ENCODE peak calls at places on chromosomes 6 and 20, in seven cellular contexts. F, O, W, Q, M, C and B are unnamed samples.

GRCh38 chr20:63155266-63156165 is 60.4 kb downstream of the YTHDF1 start:
- DNase-seq in C (peak; percentile 17), M (no peak), Q (no peak), F (no peak), W (no peak), O (no peak), B (no peak)

GRCh38 chr20:53425481-53425880 is 168.2 kb downstream of the ZNF217 start:
- DNase-seq in C (no peak), M (no peak), O (no peak), W (no peak), Q (no peak), F (no peak), B (no peak)

GRCh38 chr6:101458341-101458740 is 64.8 kb downstream of the GRIK2 start:
- DNase-seq in O (no peak), F (no peak), C (no peak), M (no peak), Q (no peak), W (no peak), B (peak; percentile 25)

GRCh38 chr20:19975436-19975799 is 41.7 kb upstream of the NAA20 start:
- DNase-seq in W (no peak), O (peak; percentile 38), C (peak; percentile 64), Q (peak; percentile 57), F (no peak), M (no peak), B (peak; percentile 56)

GRCh38 chr6:44039839-44040350 is 87.4 kb downstream of the MRPL14 start:
- DNase-seq in O (no peak), M (no peak), W (no peak), F (peak; percentile 53), Q (no peak), C (peak; percentile 26), B (no peak)

GRCh38 chr6:136534268-136534667 is 16.0 kb downstream of the MAP7 start:
- DNase-seq in F (no peak), Q (no peak), C (no peak), O (no peak), M (no peak), W (no peak), B (no peak)

GRCh38 chr6:10146723-10147451 is 268.0 kb downstream of the TFAP2A start:
- DNase-seq in C (no peak), F (peak; percentile 72), W (peak; percentile 23), M (no peak), Q (peak; percentile 24), O (peak; percentile 12), B (peak; percentile 9)

GRCh38 chr6:38264605-38265004 is 375.1 kb downstream of the BTBD9 start:
- DNase-seq in M (no peak), O (no peak), W (no peak), Q (no peak), C (no peak), F (no peak), B (peak; percentile 74)

GRCh38 chr6:134029495-134030455 is 22.6 kb downstream of the SLC2A12 start:
- DNase-seq in O (no peak), F (no peak), C (no peak), W (no peak), Q (peak; percentile 63), M (no peak), B (peak; percentile 79)

GRCh38 chr6:25249133-25249532 is 30.0 kb upstream of the CARMIL1 start:
- DNase-seq in Q (no peak), W (no peak), O (no peak), F (no peak), M (no peak), C (no peak), B (no peak)

GRCh38 chr6:143400258-143401059 is 50.0 kb downstream of the ADAT2 start:
- DNase-seq in O (no peak), C (peak; percentile 62), Q (no peak), W (peak; percentile 51), M (no peak), F (no peak), B (no peak)

GRCh38 chr6:44664716-44665115 is 277.2 kb downstream of the CDC5L start:
- DNase-seq in Q (no peak), C (no peak), O (no peak), W (no peak), M (no peak), F (no peak), B (peak; percentile 56)

GRCh38 chr6:134106702-134107101 is 54.3 kb upstream of the SLC2A12 start:
- DNase-seq in M (no peak), F (no peak), Q (peak; percentile 35), C (no peak), O (no peak), W (no peak), B (no peak)

GRCh38 chr6:137968901-137969300 is 101.8 kb downstream of the TNFAIP3 start:
- DNase-seq in C (no peak), Q (no peak), M (no peak), F (no peak), O (no peak), W (peak; percentile 49), B (no peak)

GRCh38 chr20:17515053-17515452 is 16.1 kb downstream of the BFSP1 start:
- DNase-seq in O (no peak), Q (no peak), M (no peak), W (no peak), C (no peak), F (peak; percentile 17), B (no peak)

GRCh38 chr6:437042-437402 is 45.5 kb downstream of the IRF4 start:
- DNase-seq in O (no peak), F (no peak), M (no peak), W (no peak), C (no peak), Q (peak; percentile 55), B (peak; percentile 59)

GRCh38 chr6:135871878-135872277 is 20.4 kb downstream of the PDE7B start:
- DNase-seq in M (no peak), Q (peak; percentile 50), W (no peak), O (no peak), C (no peak), F (no peak), B (peak; percentile 57)

GRCh38 chr6:7707787-7708186 is 18.1 kb upstream of the BMP6 start:
- DNase-seq in C (no peak), W (no peak), M (no peak), O (no peak), Q (no peak), F (no peak), B (no peak)

GRCh38 chr20:1423625-1424106 is 30.8 kb upstream of the FKBP1A start:
- DNase-seq in F (no peak), W (peak; percentile 71), Q (peak; percentile 79), O (peak; percentile 42), C (no peak), M (no peak), B (peak; percentile 80)

GRCh38 chr6:71887006-71887743 is 825 bp downstream of the RIMS1 start:
- DNase-seq in C (no peak), F (no peak), Q (no peak), W (no peak), O (no peak), M (no peak), B (no peak)
- H3K4me3 ChIP-seq in C (peak overlapping the region; percentile 20), F (no peak overlapping the region), Q (peak overlapping the region; percentile 50), W (no peak overlapping the region), O (no peak overlapping the region), M (peak overlapping the region; percentile 68), B (peak overlapping the region; percentile 29)

GRCh38 chr20:35207950-35208611 is 18.4 kb upstream of the MMP24 start:
- DNase-seq in F (peak; percentile 92), C (peak; percentile 84), W (peak; percentile 68), Q (peak; percentile 84), O (peak; percentile 89), M (peak; percentile 39), B (peak; percentile 76)
- H3K4me3 ChIP-seq in F (no peak overlapping the region), C (peak overlapping the region; percentile 15), W (no peak overlapping the region), Q (peak overlapping the region; percentile 27), O (peak overlapping the region; percentile 19), M (peak overlapping the region; percentile 45), B (no peak overlapping the region)

DNA sequence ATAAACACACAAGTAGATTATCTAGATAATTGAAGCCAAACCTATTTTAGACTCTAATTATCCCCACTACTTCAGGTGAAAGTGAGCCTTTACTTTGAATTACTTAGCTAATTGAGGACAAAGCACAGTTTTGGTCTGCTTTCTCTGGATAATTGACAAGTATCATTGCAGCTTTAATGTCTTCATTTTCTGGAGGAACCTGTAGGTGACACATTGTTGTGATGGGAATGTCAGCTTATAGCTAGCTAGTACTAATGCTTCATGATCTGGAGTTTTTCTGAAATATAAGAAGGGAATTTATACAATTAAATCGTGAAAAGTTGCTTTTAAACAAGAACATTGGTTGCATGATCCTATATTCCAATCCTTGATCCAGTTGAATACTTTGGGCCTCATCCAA is 319.3 kb upstream of the CITED2 start:
- DNase-seq in W (no peak), Q (no peak), M (no peak), O (no peak), C (no peak), F (no peak), B (no peak)
- H3K4me3 ChIP-seq in W (no peak overlapping the region), Q (no peak overlapping the region), M (no peak overlapping the region), O (no peak overlapping the region), C (no peak overlapping the region), F (no peak overlapping the region), B (no peak overlapping the region)

DNA sequence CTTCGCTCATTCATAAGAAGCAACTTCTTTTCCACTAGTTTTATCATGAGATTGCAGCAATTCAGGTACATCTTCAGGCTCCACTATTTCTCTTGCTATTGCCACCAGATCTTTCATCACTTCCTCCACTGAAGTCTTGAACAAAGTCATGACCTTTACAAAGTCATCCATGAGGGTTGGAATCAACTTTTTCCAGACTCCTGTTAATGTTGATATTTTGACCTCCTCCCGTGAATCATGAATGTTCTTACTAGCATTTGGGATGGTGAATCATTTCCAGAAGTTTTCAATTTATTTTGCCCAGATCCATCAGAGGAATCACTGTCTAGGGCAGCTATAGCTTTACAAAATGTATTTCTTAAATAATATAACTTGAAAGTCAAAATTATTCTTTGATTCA is 1.5 kb downstream of the CENPQ start:
- DNase-seq in M (no peak), W (no peak), O (no peak), Q (no peak), C (no peak), F (no peak), B (no peak)
- H3K4me3 ChIP-seq in M (no peak overlapping the region), W (no peak overlapping the region), O (no peak overlapping the region), Q (no peak overlapping the region), C (no peak overlapping the region), F (no peak overlapping the region), B (no peak overlapping the region)

DNA sequence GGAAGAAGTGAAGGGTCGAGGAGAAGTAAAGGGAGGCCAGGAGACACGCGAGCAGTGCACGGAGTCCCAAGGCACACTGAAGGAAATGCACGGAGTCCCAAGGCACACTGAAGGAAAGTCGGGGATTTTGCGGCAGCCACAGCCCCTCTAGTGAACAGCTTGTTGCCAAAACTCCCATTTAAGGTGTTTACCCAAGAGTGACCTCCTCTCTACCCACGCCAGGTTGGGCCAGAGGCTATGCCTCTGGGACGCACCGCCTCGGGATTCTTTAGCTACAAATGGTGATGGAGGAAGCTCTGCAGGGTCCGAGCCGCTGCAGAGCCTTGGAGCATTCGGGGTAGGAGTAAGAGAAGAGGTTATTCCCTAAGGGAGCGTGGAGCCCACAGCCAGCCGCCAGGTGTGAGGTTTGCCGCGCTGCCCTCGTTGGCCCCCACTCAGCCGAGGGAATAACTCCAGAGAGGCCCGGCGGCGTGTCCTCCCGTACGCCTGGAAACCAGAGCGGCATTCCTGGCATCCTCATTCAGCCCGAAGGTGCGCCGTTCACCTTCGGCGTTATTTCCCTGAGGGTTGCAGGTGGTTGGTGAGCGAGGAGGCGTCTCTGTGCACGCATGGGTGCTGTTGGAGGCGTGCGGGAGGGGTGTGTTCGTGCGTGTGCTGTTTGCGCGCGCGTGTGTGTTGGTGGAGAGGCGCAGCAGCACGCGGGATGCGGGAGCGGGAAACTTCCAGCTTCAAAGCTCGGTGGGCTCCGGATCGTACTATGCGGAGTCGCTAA is 3.4 kb upstream of the MAFB start:
- DNase-seq in W (no peak), Q (no peak), C (no peak), O (no peak), F (peak; percentile 80), M (no peak), B (no peak)
- H3K4me3 ChIP-seq in W (no peak overlapping the region), Q (no peak overlapping the region), C (no peak overlapping the region), O (no peak overlapping the region), F (no peak overlapping the region), M (peak overlapping the region; percentile 77), B (no peak overlapping the region)